ENCODE peak calls at places on chromosomes 6 and 20, in five cellular contexts. A is mesenchymal stem cell, R is neuronal stem cell, E is H9, K is H1. M is an unnamed sample.

GRCh38 chr6:147642458-147642857 is 134.0 kb downstream of the SAMD5 start:
- DNase-seq in A (peak), R (no peak), E (no peak), K (no peak), M (peak)

GRCh38 chr6:109308018-109308492 is 74.2 kb downstream of the CD164 start:
- DNase-seq in A (peak), R (no peak), E (no peak), K (no peak), M (peak)

GRCh38 chr6:7050911-7051779 is 56.6 kb upstream of the RREB1 start:
- DNase-seq in A (peak), R (peak), E (peak), K (peak), M (peak)

GRCh38 chr20:61872371-61872900 is 193.2 kb downstream of the TAF4 start:
- DNase-seq in A (no peak), R (no peak), E (no peak), K (no peak), M (no peak)

GRCh38 chr6:110048221-110048875 is 70.2 kb downstream of the GPR6 start:
- DNase-seq in A (peak), R (no peak), E (no peak), K (no peak), M (no peak)

GRCh38 chr6:155154158-155154830 is 109.5 kb upstream of the CLDN20 start:
- DNase-seq in A (peak), R (no peak), E (no peak), K (no peak), M (peak)

GRCh38 chr20:63443606-63444395 is 28.7 kb downstream of the KCNQ2 start:
- DNase-seq in A (no peak), R (no peak), E (no peak), K (no peak), M (no peak)

GRCh38 chr6:112827793-112828192 is 480.7 kb downstream of the RFPL4B start:
- DNase-seq in A (no peak), R (no peak), E (no peak), K (no peak), M (no peak)

GRCh38 chr20:57251344-57251743 is 15.1 kb downstream of the BMP7 start:
- DNase-seq in A (no peak), R (no peak), E (no peak), K (no peak), M (no peak)

GRCh38 chr6:137258170-137258569 is 39.0 kb upstream of the IFNGR1 start:
- DNase-seq in A (peak), R (no peak), E (no peak), K (no peak), M (no peak)

GRCh38 chr20:50396623-50397022 is 113.6 kb upstream of the PTPN1 start:
- DNase-seq in A (no peak), R (no peak), E (no peak), K (no peak), M (no peak)

GRCh38 chr6:27672113-27672799 is 199.4 kb upstream of the ZNF184 start:
- DNase-seq in A (peak), R (peak), E (peak), K (peak), M (peak)

GRCh38 chr6:169556238-169556637 is 145.6 kb downstream of the WDR27 start:
- DNase-seq in A (no peak), R (no peak), E (no peak), K (no peak), M (no peak)

GRCh38 chr6:341914-342831 is 49.4 kb upstream of the IRF4 start:
- DNase-seq in A (no peak), R (no peak), E (no peak), K (no peak), M (no peak)

GRCh38 chr6:3499603-3500002 is 42.8 kb upstream of the SLC22A23 start:
- DNase-seq in A (no peak), R (no peak), E (no peak), K (no peak), M (no peak)
- H4K91ac ChIP-seq in A (no peak), R (no peak), E (no peak), K (no peak), M (no peak)

GRCh38 chr6:69817358-69817757 is 20.5 kb upstream of the LMBRD1 start:
- DNase-seq in A (no peak), R (no peak), E (no peak), K (no peak), M (no peak)

GRCh38 chr6:69819138-69819537 is 22.3 kb upstream of the LMBRD1 start:
- DNase-seq in A (no peak), R (no peak), E (no peak), K (no peak), M (no peak)

GRCh38 chr6:69818223-69818930 is 21.6 kb upstream of the LMBRD1 start:
- DNase-seq in A (no peak), R (no peak), E (no peak), K (no peak), M (no peak)

GRCh38 chr6:69820018-69820417 is 23.2 kb upstream of the LMBRD1 start:
- DNase-seq in A (no peak), R (no peak), E (no peak), K (no peak), M (no peak)

DNA sequence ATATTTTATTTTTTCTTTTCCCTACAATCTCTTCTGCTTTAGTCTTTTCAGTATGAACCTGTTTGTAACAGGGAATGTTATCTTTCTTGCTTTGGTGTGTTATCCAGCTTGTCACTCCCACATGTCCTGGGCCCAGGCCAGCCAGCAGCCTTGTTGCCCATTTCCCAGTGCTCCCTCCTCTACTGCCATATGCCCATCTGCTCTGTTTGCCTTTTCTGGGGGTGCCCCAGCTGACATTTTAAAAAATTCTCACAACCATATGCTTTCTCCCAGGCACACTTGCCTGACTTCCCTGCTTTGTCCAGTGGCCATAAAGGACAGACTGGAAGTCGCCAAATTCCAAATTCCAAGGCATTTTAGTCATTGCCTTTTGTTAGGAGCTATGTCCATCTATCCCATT is 23.6 kb upstream of the LMBRD1 start:
- DNase-seq in A (no peak), R (no peak), E (no peak), K (no peak), M (no peak)
- H4K91ac ChIP-seq in A (no peak), R (no peak), E (no peak), K (no peak), M (no peak)

GRCh38 chr6:144259988-144260387 is 25.1 kb upstream of the UTRN start:
- DNase-seq in A (peak), R (no peak), E (no peak), K (no peak), M (no peak)
- H4K91ac ChIP-seq in A (no peak), R (no peak), E (no peak), K (no peak), M (no peak)

DNA sequence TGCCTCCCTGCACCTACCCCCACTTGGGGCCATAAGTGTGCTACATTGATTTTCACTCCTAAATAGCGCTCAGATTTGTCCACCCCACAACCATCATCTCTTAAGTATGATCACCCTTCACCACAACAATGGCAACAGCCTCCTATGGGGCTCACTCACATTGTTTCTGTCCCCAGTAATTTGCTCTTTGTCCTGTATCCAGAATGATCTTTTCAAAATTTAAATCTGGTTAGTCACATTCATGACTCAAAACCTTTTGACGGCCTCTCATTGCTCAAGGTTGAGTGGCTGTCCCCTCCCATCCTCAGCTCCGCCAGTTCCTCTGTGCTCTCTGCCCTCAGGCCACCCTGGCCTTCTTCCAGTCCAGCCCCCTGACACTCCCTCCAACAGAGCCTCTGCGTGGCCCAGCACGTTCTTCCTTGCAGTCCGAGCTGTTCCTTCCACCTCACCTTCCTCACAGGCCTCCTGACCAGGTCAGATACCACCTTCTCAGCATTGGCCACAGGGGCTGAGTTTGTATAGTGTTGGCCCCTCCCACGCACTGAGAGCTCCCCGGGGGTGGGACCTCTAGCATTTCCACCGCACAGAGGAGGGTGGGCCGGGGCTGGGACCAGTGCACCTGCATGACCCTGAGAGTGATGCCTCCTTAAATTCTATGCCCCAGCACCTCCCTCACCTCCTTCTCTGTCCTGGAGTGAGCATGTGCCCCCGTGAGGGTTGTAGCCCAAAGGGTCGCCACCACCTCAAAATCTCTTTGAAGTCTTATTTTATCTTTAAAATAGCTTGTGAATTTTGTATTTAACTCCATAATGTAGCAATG is 2.4 kb upstream of the PPP1R3G start:
- DNase-seq in A (peak), R (no peak), E (no peak), K (no peak), M (peak)
- H4K91ac ChIP-seq in A (no peak), R (no peak), E (no peak), K (no peak), M (peak)

DNA sequence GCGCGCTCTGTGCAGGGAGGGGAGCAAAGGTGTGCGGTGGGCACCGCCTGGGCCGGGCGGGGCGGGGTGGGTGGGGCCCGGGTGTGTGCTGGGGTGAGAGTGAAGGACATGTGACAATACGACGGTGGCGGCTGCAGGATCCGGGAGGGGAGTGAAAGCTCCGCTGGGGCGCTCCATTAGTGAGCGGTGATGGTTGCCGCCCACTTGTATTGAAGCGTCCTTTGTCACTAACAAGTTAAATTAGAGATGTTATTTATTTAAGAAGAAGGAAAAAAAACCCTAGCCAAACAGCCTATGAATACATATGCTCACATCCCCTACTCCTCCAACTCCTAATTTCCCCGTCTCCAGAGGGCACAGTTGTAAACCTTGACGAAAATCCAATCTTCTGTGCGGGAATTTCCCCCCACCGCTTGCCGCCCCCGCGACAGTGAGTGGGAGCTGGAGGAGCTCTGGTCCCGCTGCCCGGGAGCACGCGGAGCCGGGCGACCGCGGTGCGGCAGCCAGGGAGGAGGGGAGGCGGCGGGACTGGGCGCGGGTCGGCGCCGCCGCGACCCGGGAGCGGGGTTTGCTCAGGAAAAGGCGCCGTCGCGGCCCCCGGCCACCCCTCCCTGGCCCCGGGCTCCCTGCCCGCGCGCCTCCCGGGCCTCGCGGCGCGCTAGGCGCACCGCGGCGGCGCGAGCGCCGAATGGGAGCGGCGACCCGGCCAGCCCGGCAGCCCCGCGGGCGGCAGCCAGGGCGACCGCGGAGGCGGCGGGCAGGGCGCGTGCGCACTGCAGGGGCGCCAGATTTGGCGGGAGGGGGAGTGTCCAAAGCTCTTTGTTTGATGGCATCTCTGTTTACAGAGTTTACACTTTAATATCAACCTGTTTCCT is at the start of gene MYB:
- DNase-seq in A (peak), R (peak), E (peak), K (peak), M (peak)
- H4K91ac ChIP-seq in A (no peak), R (no peak), E (no peak), K (no peak), M (no peak)

GRCh38 chr6:106883808-106884262 is 90.7 kb downstream of the CD24 start:
- DNase-seq in A (no peak), R (no peak), E (no peak), K (no peak), M (no peak)
- H4K91ac ChIP-seq in A (no peak), R (no peak), E (no peak), K (no peak), M (no peak)

M was measured in IMR-90.